ENCODE peak calls at places on chromosomes 3 and 15, in five cellular contexts. One of them, this sample, is unnamed.

GRCh38 chr3:98552232-98553020 is 20.6 kb downstream of the GPR15 start:
- DNase-seq in GM12878: no peak
- DNase-seq in H1: no peak
- DNase-seq in K562: no peak
- DNase-seq in HepG2: no peak
- DNase-seq in this sample: no peak

GRCh38 chr15:89305395-89305794 is 29.2 kb downstream of the POLG start:
- DNase-seq in GM12878: no peak
- DNase-seq in H1: no peak
- DNase-seq in HepG2: no peak
- DNase-seq in K562: no peak
- DNase-seq in this sample: no peak

GRCh38 chr3:161320837-161321236 is 50.5 kb downstream of the SPTSSB start:
- DNase-seq in H1: no peak
- DNase-seq in GM12878: no peak
- DNase-seq in K562: no peak
- DNase-seq in HepG2: no peak
- DNase-seq in this sample: no peak

GRCh38 chr3:58609990-58610389 is 32.8 kb upstream of the FAM107A start:
- DNase-seq in GM12878: peak; percentile 16
- DNase-seq in HepG2: no peak
- DNase-seq in K562: no peak
- DNase-seq in H1: no peak
- DNase-seq in this sample: no peak

GRCh38 chr15:42921049-42921731 is 612 bp upstream of the TTBK2 start:
- DNase-seq in GM12878: no peak
- DNase-seq in HepG2: no peak
- DNase-seq in K562: no peak
- DNase-seq in H1: no peak
- DNase-seq in this sample: no peak

GRCh38 chr3:13715167-13715954 is 164.5 kb downstream of the WNT7A start:
- DNase-seq in GM12878: no peak
- DNase-seq in HepG2: no peak
- DNase-seq in K562: no peak
- DNase-seq in H1: no peak
- DNase-seq in this sample: peak; percentile 4

GRCh38 chr15:81336568-81336967 is 12.6 kb upstream of the STARD5 start:
- DNase-seq in GM12878: no peak
- DNase-seq in H1: no peak
- DNase-seq in K562: peak; percentile 35
- DNase-seq in HepG2: peak; percentile 12
- DNase-seq in this sample: no peak

GRCh38 chr3:149385617-149386298 is 8.3 kb upstream of the TM4SF1 start:
- DNase-seq in K562: no peak
- DNase-seq in GM12878: no peak
- DNase-seq in HepG2: peak; percentile 98
- DNase-seq in H1: no peak
- DNase-seq in this sample: no peak

GRCh38 chr3:186713499-186713898 is 3.7 kb upstream of the KNG1 start:
- DNase-seq in HepG2: no peak
- DNase-seq in K562: no peak
- DNase-seq in GM12878: no peak
- DNase-seq in H1: no peak
- DNase-seq in this sample: no peak

GRCh38 chr15:39267685-39268084 is 313.2 kb upstream of the THBS1 start:
- DNase-seq in HepG2: no peak
- DNase-seq in GM12878: no peak
- DNase-seq in K562: no peak
- DNase-seq in H1: no peak
- DNase-seq in this sample: no peak

GRCh38 chr3:31093608-31093990 is 199.1 kb upstream of the GADL1 start:
- DNase-seq in H1: no peak
- DNase-seq in GM12878: no peak
- DNase-seq in K562: no peak
- DNase-seq in HepG2: no peak
- DNase-seq in this sample: no peak

GRCh38 chr15:31258260-31258659 is 68.4 kb upstream of the KLF13 start:
- DNase-seq in H1: no peak
- DNase-seq in HepG2: no peak
- DNase-seq in K562: no peak
- DNase-seq in GM12878: no peak
- DNase-seq in this sample: no peak

GRCh38 chr15:69941206-69941605 is 156.5 kb downstream of the TLE3 start:
- DNase-seq in HepG2: no peak
- DNase-seq in GM12878: no peak
- DNase-seq in K562: no peak
- DNase-seq in H1: no peak
- DNase-seq in this sample: no peak

GRCh38 chr15:34754674-34755418 is at the start of gene GJD2:
- DNase-seq in K562: no peak
- DNase-seq in H1: peak; percentile 13
- DNase-seq in HepG2: no peak
- DNase-seq in GM12878: no peak
- DNase-seq in this sample: peak; percentile 66

GRCh38 chr3:192915724-192916123 is 1.9 kb downstream of the MB21D2 start:
- DNase-seq in H1: no peak
- DNase-seq in HepG2: no peak
- DNase-seq in K562: no peak
- DNase-seq in GM12878: no peak
- DNase-seq in this sample: no peak

GRCh38 chr15:28942521-28943035 is 56.8 kb downstream of the APBA2 start:
- DNase-seq in GM12878: no peak
- DNase-seq in HepG2: no peak
- DNase-seq in K562: no peak
- DNase-seq in H1: no peak
- DNase-seq in this sample: no peak

GRCh38 chr15:31434418-31435255 is 108.0 kb downstream of the KLF13 start:
- DNase-seq in GM12878: peak; percentile 69
- DNase-seq in HepG2: no peak
- DNase-seq in K562: peak; percentile 18
- DNase-seq in H1: no peak
- DNase-seq in this sample: no peak

GRCh38 chr15:75203017-75203907 is 1.6 kb downstream of the C15orf39 start:
- DNase-seq in K562: peak; percentile 27
- DNase-seq in H1: no peak
- DNase-seq in GM12878: no peak
- DNase-seq in HepG2: no peak
- DNase-seq in this sample: no peak

GRCh38 chr3:126983653-126984390 is 907 bp downstream of the PLXNA1 start:
- DNase-seq in K562: peak; percentile 49
- DNase-seq in H1: peak; percentile 34
- DNase-seq in GM12878: no peak
- DNase-seq in HepG2: no peak
- DNase-seq in this sample: peak; percentile 77

GRCh38 chr3:120129718-120130117 is 35.5 kb upstream of the GSK3B start:
- DNase-seq in GM12878: no peak
- DNase-seq in HepG2: no peak
- DNase-seq in K562: no peak
- DNase-seq in H1: no peak
- DNase-seq in this sample: no peak

GRCh38 chr3:188170461-188171459 is 16.8 kb downstream of the LPP start:
- DNase-seq in K562: no peak
- DNase-seq in HepG2: peak; percentile 98
- DNase-seq in GM12878: no peak
- DNase-seq in H1: no peak
- DNase-seq in this sample: no peak

GRCh38 chr3:193951859-193952258 is 184.1 kb upstream of the HES1 start:
- DNase-seq in GM12878: no peak
- DNase-seq in HepG2: no peak
- DNase-seq in H1: no peak
- DNase-seq in K562: no peak
- DNase-seq in this sample: no peak

DNA sequence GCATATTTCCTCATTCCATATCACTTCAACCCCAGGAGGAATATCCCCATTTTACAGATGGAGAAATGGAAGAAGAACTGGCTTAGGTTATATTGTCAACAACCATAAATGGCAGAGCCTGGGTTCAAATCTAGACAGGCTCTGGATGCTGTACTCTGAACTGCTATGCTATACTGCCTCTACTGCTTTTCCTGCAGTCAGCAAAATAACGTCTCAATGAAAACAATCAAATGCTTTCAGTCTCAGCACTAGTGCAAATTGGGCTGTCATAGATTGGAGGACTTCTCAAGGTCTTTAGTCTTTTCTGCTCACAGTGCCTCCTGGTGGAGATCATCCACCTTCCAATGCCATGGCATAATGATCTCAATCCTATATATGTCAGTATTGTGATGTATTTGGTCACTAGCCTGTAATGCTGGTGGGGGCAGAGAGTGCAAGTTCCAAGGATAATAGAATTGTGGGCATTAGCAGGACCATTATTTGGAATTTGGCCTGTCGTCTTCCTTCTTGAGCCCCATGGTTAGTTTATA is 285.0 kb downstream of the CLSTN2 start:
- DNase-seq in GM12878: no peak
- DNase-seq in HepG2: no peak
- DNase-seq in H1: no peak
- DNase-seq in K562: peak; percentile 7
- DNase-seq in this sample: peak; percentile 22
- TF ChIP-seq CREB1 in GM12878: no peak
- TF ChIP-seq CREB1 in HepG2: no peak
- TF ChIP-seq CREB1 in H1: no peak
- TF ChIP-seq CREB1 in K562: no peak
- TF ChIP-seq CREB1 in this sample: no peak

DNA sequence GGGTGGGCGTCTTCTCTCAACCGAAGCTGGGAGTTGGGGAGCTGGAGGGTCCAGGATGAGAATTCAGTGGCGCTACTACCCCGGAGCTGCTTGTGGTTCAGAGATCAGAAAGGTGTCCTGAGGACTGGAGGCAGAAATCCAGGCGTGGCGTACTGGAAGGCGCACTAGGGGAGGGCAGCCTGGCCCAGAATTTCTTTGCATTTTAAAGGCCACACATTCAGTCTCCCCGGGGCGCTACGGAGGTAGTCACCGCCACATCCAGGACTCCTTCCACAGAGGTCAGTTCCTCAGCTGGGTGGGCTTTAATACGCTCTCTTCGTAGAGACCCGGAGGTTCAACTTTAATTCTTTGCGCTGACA is 346 bp downstream of the MCTP2 start:
- DNase-seq in H1: peak; percentile 31
- DNase-seq in K562: no peak
- DNase-seq in HepG2: peak; percentile 7
- DNase-seq in GM12878: no peak
- DNase-seq in this sample: no peak
- TF ChIP-seq MAX in H1: no peak
- TF ChIP-seq MAX in K562: no peak
- TF ChIP-seq MAX in HepG2: no peak
- TF ChIP-seq MAX in GM12878: no peak
- TF ChIP-seq MAX in this sample: no peak

DNA sequence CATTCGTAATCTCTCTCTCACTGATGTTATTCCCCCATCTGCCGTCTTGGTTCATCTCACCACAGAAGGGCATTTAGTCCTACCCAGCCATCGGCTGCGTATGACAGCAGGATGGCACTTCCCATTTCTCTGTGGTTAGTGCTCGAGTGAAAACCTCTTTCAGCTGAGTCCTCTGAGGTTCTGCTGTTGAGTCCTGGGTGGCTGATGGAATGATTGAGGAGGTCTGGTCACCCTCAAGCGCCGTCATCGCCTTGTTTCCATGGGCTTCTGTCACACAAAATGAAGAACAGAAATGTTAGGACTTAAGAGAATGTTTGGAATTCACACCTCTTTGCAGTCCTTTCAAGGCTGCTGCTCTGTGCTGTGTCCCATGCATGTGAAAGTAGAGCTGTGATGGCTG is 9.4 kb upstream of the SACM1L start:
- DNase-seq in GM12878: no peak
- DNase-seq in K562: no peak
- DNase-seq in HepG2: no peak
- DNase-seq in H1: no peak
- DNase-seq in this sample: no peak
- TF ChIP-seq CREB1 in GM12878: no peak
- TF ChIP-seq CREB1 in K562: no peak
- TF ChIP-seq CREB1 in HepG2: no peak
- TF ChIP-seq CREB1 in H1: no peak
- TF ChIP-seq CREB1 in this sample: no peak

DNA sequence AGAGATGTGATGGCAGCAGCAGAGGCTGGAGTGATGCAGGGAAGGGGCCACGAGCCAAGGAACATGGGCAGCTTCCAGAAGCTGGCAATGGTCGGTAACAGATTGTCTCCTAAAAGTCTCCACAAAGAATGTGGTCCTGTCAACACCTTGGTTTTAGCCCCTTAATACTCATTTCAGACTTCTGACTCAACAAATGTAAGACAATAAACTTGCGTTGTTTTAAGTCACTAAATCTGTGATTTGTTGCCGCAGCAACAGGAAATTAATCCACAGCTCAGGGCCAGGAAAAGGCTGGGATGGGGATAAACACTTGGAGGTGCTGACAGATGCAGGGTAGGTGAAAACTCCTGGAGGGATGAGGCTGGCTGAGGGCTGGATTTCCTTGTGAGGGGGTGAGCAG is 69.9 kb downstream of the OXNAD1 start:
- DNase-seq in GM12878: no peak
- DNase-seq in K562: no peak
- DNase-seq in HepG2: no peak
- DNase-seq in H1: no peak
- DNase-seq in this sample: no peak
- TF ChIP-seq MAX in GM12878: no peak
- TF ChIP-seq MAX in K562: no peak
- TF ChIP-seq MAX in HepG2: no peak
- TF ChIP-seq MAX in H1: no peak
- TF ChIP-seq MAX in this sample: no peak

DNA sequence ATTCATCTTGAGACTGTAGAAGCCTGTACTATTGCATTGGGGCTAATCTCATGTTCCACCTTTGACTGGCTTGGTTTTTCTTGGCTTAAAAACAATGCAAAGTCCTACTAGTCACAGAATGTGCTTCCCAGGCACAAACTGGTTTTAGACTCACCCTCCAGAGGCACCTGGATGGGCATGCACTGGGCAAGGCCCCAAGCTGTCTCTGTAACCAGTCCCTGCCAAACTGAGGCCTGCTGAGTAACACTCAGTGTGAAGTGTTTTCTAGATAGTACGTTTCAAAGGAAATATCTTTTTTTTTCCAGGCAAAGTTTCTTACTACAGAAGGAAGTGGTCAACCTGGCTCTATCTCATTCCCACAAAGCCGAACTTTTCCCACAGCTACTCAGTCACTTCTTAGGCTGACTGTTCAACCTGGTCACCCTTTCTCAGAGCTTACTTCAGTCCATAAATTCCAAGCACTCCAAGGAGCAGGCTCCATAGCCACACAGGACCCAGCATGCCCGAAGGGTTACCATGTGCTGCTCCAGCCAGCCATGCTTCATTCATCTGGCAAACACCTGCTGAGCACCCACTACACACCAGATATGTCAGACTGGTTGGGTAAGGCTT is 57.4 kb downstream of the NPTN start:
- DNase-seq in HepG2: no peak
- DNase-seq in H1: no peak
- DNase-seq in GM12878: no peak
- DNase-seq in K562: no peak
- DNase-seq in this sample: no peak
- TF ChIP-seq CREB1 in HepG2: no peak
- TF ChIP-seq CREB1 in H1: no peak
- TF ChIP-seq CREB1 in GM12878: no peak
- TF ChIP-seq CREB1 in K562: no peak
- TF ChIP-seq CREB1 in this sample: no peak

DNA sequence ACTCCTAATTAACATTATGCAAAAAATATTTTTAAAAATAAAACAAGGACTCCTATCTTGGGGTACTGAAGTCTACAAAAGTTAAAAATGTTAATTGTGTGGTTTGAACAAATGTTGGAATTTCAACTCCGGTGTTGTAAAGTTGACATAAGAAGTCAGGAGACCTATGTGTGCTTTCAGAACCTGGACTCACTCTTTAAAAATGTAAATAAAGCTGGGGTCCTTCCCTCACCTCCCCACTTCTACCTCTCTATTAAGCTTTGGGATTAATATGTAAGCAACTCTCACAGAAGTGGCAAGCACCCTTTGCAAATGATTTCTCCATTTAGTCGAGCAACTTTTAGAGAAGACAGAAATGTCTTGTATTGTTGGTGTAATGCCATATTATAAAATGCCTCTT is 11.9 kb downstream of the MEIS2 start:
- DNase-seq in H1: no peak
- DNase-seq in HepG2: peak; percentile 72
- DNase-seq in GM12878: no peak
- DNase-seq in K562: no peak
- DNase-seq in this sample: no peak
- TF ChIP-seq MAX in H1: no peak
- TF ChIP-seq MAX in HepG2: no peak
- TF ChIP-seq MAX in GM12878: no peak
- TF ChIP-seq MAX in K562: no peak
- TF ChIP-seq MAX in this sample: no peak

This sample was measured in WTC11.